ENCODE peak calls at places on chromosomes 6 and 20, in four cellular contexts. P is H1, M is NCI-H2081, A is GM23338. F is an unnamed sample.
A peak's percentile ranks its signal among the peaks of the same experiment; 100 is the strongest.

GRCh38 chr6:120534954-120535353 is 799.3 kb downstream of the TBC1D32 start:
- DNase-seq in M (no peak), A (no peak), P (no peak), F (no peak)

GRCh38 chr6:52104979-52105378 is 17.6 kb upstream of the PKHD1 start:
- DNase-seq in M (no peak), P (no peak), A (no peak), F (no peak)

GRCh38 chr6:139376054-139376355 is 1.6 kb upstream of the CITED2 start:
- DNase-seq in A (no peak), M (no peak), P (no peak), F (peak; percentile 39)

GRCh38 chr6:137134483-137134882 is 39.0 kb downstream of the IL22RA2 start:
- DNase-seq in M (no peak), A (no peak), P (no peak), F (no peak)

GRCh38 chr20:49424536-49424935 is 57.9 kb downstream of the KCNB1 start:
- DNase-seq in P (no peak), A (peak; percentile 54), M (peak; percentile 8), F (no peak)

GRCh38 chr6:52285174-52286068 is 879 bp upstream of the MCM3 start:
- DNase-seq in M (peak; percentile 39), P (no peak), A (peak; percentile 28), F (peak; percentile 40)

GRCh38 chr6:129497591-129498555 is 212.1 kb downstream of the ARHGAP18 start:
- DNase-seq in P (no peak), A (no peak), M (no peak), F (peak; percentile 19)

GRCh38 chr6:37784585-37784967 is 35.0 kb upstream of the ZFAND3 start:
- DNase-seq in A (peak; percentile 45), P (no peak), M (no peak), F (no peak)

GRCh38 chr6:67394254-67394653 is 1240.8 kb upstream of the ADGRB3 start:
- DNase-seq in A (no peak), M (no peak), P (no peak), F (no peak)

GRCh38 chr6:136338486-136338885 is 48.8 kb upstream of the BCLAF1 start:
- DNase-seq in M (no peak), A (peak; percentile 46), P (no peak), F (peak; percentile 47)

GRCh38 chr6:11232968-11233626 is 629 bp upstream of the NEDD9 start:
- DNase-seq in P (no peak), A (peak; percentile 70), M (no peak), F (peak; percentile 22)